ENCODE peak calls at places on chromosomes 11 and 22, in four cellular contexts. H is tibial nerve, I is ovary, M is gastrocnemius medialis. D is an unnamed sample.

GRCh38 chr11:105790841-105791240 is 181.0 kb downstream of the GRIA4 start:
- DNase-seq in M (no peak), H (no peak), I (no peak), D (no peak)

GRCh38 chr11:119684361-119685072 is 44.5 kb downstream of the NECTIN1 start:
- DNase-seq in I (no peak), M (no peak), H (no peak), D (no peak)

GRCh38 chr22:17549655-17550054 is 13.6 kb upstream of the SLC25A18 start:
- DNase-seq in H (no peak), M (no peak), I (no peak), D (no peak)

GRCh38 chr22:35883028-35883620 is 145.5 kb downstream of the RBFOX2 start:
- DNase-seq in M (no peak), I (no peak), H (no peak), D (no peak)

GRCh38 chr22:46337870-46338269 is 2.4 kb downstream of the TRMU start:
- DNase-seq in M (no peak), H (no peak), I (no peak), D (no peak)

GRCh38 chr22:46031561-46031960 is 54.6 kb upstream of the WNT7B start:
- DNase-seq in H (no peak), I (no peak), M (no peak), D (no peak)

GRCh38 chr22:34036936-34037335 is 116.7 kb upstream of the LARGE1 start:
- DNase-seq in M (no peak), I (no peak), H (no peak), D (no peak)

GRCh38 chr11:34476853-34477252 is 36.7 kb downstream of the ELF5 start:
- DNase-seq in M (no peak), H (no peak), I (no peak), D (no peak)

GRCh38 chr11:73270855-73271477 is 1.2 kb upstream of the P2RY6 start:
- DNase-seq in I (no peak), H (no peak), M (no peak), D (no peak)

GRCh38 chr11:102322560-102322959 is 5.3 kb downstream of the BIRC3 start:
- DNase-seq in M (no peak), I (no peak), H (no peak), D (no peak)

GRCh38 chr11:97279341-97279740 is 889.5 kb downstream of the JRKL start:
- DNase-seq in H (no peak), I (no peak), M (no peak), D (no peak)

GRCh38 chr11:115525600-115526006 is 21.4 kb upstream of the CADM1 start:
- DNase-seq in H (no peak), M (no peak), I (no peak), D (no peak)

GRCh38 chr11:126082251-126083109 is 19.8 kb upstream of the CDON start:
- DNase-seq in I (no peak), H (no peak), M (no peak), D (no peak)

GRCh38 chr11:46050065-46050464 is 71.2 kb downstream of the PHF21A start:
- DNase-seq in I (no peak), H (no peak), M (no peak), D (no peak)

GRCh38 chr11:84795698-84796097 is 831.4 kb downstream of the DLG2 start:
- DNase-seq in I (no peak), M (no peak), H (no peak), D (no peak)

GRCh38 chr22:36239150-36239400 is 252 bp downstream of the APOL2 start:
- DNase-seq in I (no peak), M (no peak), H (no peak), D (no peak)

GRCh38 chr22:45781941-45782340 is 110.3 kb downstream of the ATXN10 start:
- DNase-seq in H (no peak), I (no peak), M (no peak), D (no peak)

GRCh38 chr22:17717708-17718107 is 56.6 kb downstream of the BID start:
- DNase-seq in I (no peak), M (no peak), H (no peak), D (no peak)

GRCh38 chr22:19457828-19458428 is 10.4 kb upstream of the C22orf39 start:
- DNase-seq in M (no peak), I (no peak), H (no peak), D (no peak)

GRCh38 chr11:15888596-15889345 is 467.6 kb downstream of the SOX6 start:
- DNase-seq in I (no peak), H (no peak), M (no peak), D (no peak)

GRCh38 chr11:34585870-34586654 is 34.8 kb upstream of the EHF start:
- DNase-seq in I (no peak), M (no peak), H (no peak), D (no peak)

GRCh38 chr22:46280999-46281623 is 13.3 kb downstream of the TTC38 start:
- DNase-seq in H (no peak), I (no peak), M (peak; percentile 30), D (no peak)

GRCh38 chr11:49377978-49378377 is 169.6 kb upstream of the FOLH1 start:
- DNase-seq in I (no peak), M (no peak), H (no peak), D (no peak)

GRCh38 chr11:24295360-24295759 is 201.5 kb upstream of the LUZP2 start:
- DNase-seq in H (no peak), I (no peak), M (no peak), D (no peak)

GRCh38 chr22:50730941-50731661 is 6.9 kb upstream of the ACR start:
- DNase-seq in M (no peak), I (peak; percentile 18), H (peak; percentile 12), D (no peak)

GRCh38 chr11:121514401-121514981 is 61.7 kb upstream of the SORL1-AS1 start:
- DNase-seq in I (no peak), M (no peak), H (no peak), D (no peak)

GRCh38 chr22:38426628-38427027 is 28.4 kb downstream of the KCNJ4 start:
- DNase-seq in H (no peak), I (no peak), M (no peak), D (no peak)

GRCh38 chr11:47715082-47715669 is at the start of gene AGBL2:
- DNase-seq in M (peak; percentile 9), H (peak; percentile 25), I (peak; percentile 70), D (peak; percentile 75)

GRCh38 chr22:49668402-49668801 is 159.3 kb downstream of the BRD1 start:
- DNase-seq in M (no peak), H (no peak), I (no peak), D (peak; percentile 7)

GRCh38 chr22:25651332-25651731 is 86.9 kb downstream of the GRK3 start:
- DNase-seq in H (no peak), I (no peak), M (no peak), D (no peak)

GRCh38 chr11:22539851-22540376 is 85.7 kb downstream of the FANCF start:
- DNase-seq in I (no peak), H (no peak), M (no peak), D (no peak)

GRCh38 chr11:78419327-78419726 is 1.7 kb upstream of the GAB2 start:
- DNase-seq in H (no peak), I (peak; percentile 59), M (peak; percentile 40), D (no peak)

GRCh38 chr11:129778877-129779276 is 36.8 kb upstream of the TMEM45B start:
- DNase-seq in I (no peak), H (no peak), M (no peak), D (no peak)

GRCh38 chr11:66967670-66968425 is 7.3 kb upstream of the C11orf86 start:
- DNase-seq in I (no peak), M (no peak), H (no peak), D (no peak)
- H3K27ac ChIP-seq in I (no peak overlapping the region), M (no peak overlapping the region), H (no peak overlapping the region), D (no peak overlapping the region)

DNA sequence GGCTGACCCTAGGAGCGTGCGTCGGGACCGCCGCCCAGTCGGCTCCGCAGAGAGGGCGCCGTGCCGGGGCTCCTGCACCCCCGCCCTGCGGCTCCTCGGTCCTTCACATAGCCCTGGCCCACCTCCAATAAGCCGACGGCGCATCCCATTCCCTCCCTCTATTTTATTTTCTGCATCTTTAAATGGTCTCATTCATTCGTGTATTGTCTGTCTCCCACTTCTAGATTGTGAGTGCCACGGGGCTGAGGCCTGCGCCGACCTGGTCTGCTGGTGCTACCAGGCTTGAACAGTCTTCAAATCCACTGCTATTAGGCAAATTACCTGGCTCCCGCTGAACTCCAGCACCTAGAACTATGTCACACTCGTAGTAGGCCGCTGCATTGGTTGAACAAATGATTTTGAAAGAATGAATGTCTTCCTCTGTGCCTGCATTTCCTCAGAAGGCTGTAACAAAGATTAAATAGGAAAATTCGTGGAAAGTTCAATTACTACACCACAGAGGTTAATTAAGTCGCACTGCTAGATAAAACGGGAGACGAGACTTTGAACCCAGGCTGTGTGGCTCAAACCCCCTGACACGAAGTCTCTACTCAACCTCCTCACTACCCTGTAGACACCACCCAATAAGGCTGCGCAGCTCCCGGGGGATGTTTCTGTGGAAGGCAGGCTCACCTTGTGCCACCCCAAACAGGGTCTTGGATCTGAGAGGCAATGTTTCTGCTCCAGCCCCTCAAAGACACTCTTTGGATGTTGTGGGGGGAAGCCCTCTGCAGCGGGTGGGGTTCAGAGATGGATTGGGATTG is 1.2 kb upstream of the PPP1R14B start:
- DNase-seq in H (no peak), I (no peak), M (no peak), D (no peak)
- TF ChIP-seq POLR2A in H (no peak), I (no peak), M (no peak), D (no peak)

DNA sequence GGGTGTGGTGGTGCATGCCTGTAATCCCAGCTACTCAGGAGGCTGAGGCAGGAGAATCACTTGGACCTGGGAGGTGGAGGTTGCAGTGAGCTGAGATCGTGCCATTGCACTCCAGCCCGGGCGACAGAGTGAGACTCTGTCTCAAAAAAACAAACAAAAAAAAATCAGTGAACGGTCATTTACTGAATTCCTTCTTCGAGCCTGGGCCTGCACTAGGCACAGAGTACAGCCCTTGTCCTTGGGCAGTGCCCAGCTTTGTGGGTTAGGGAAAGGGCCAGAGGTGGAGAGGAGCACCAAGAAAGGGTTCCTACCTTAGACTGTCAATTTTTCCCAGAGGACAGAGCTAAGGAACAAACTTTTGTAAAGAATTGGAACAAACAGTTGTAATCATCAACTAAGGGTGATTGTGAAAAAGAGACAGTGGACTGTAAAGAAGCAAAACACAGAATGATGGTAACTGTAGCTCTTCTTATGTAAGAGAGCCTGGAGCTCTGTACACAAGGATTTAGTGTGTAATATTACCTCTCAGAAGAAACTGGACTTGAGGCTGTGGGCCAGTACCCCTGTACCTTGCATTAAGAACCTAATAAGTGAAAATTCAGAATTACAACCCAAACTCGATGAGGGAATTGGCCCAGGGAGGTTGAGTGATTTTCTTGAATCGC is 10.8 kb downstream of the GVQW3 start:
- DNase-seq in H (no peak), M (no peak), I (no peak), D (no peak)
- TF ChIP-seq CTCF in H (no peak), M (no peak), I (no peak), D (no peak)

GRCh38 chr11:68042219-68043028 is 3.6 kb downstream of the TCIRG1 start:
- DNase-seq in I (peak; percentile 32), M (no peak), H (no peak), D (peak; percentile 17)
- H3K27ac ChIP-seq in I (no peak overlapping the region), M (no peak overlapping the region), H (no peak overlapping the region), D (no peak overlapping the region)

DNA sequence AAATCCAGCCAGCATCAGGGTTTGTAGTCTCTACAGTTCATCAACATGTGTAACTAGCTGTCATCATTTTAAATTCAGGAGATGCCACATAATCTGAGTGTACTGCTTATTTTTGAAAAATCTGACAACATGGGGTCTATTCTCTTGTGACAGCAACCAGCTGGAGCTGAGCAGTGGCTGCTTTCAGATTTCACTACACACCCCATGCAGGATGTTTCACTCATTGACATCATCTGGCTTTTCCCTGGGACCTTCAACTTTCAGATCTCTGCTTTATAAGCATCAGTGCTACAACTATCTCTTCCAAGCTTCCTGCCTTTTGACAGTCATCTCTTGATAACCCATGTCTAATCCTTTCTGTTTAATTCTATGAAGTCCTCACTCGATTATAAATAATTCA is 50.3 kb upstream of the POU2AF2 start:
- DNase-seq in M (no peak), H (no peak), I (no peak), D (no peak)
- TF ChIP-seq POLR2A in M (no peak), H (no peak), I (no peak), D (no peak)